ENCODE peak calls at places on chromosomes 6 and 20, in four cellular contexts. One of them, this sample, is unnamed.

GRCh38 chr20:18154342-18154741 is 16.7 kb downstream of the KAT14 start:
- DNase-seq in K562: no peak
- DNase-seq in SK-N-SH: no peak
- DNase-seq in H1: no peak
- DNase-seq in this sample: no peak

GRCh38 chr6:6474170-6474920 is 114.2 kb upstream of the LY86 start:
- DNase-seq in H1: no peak
- DNase-seq in K562: no peak
- DNase-seq in SK-N-SH: no peak
- DNase-seq in this sample: no peak

GRCh38 chr20:19802492-19803158 is 44.6 kb downstream of the RIN2 start:
- DNase-seq in H1: no peak
- DNase-seq in SK-N-SH: no peak
- DNase-seq in K562: no peak
- DNase-seq in this sample: no peak

GRCh38 chr6:40852667-40853383 is 186.2 kb downstream of the UNC5CL start:
- DNase-seq in H1: peak
- DNase-seq in K562: peak
- DNase-seq in SK-N-SH: no peak
- DNase-seq in this sample: no peak

GRCh38 chr6:148967128-148967527 is 220.3 kb downstream of the UST start:
- DNase-seq in H1: no peak
- DNase-seq in K562: no peak
- DNase-seq in SK-N-SH: no peak
- DNase-seq in this sample: no peak

GRCh38 chr20:46060301-46060881 is 29.4 kb downstream of the NCOA5 start:
- DNase-seq in SK-N-SH: no peak
- DNase-seq in H1: peak
- DNase-seq in K562: no peak
- DNase-seq in this sample: peak

GRCh38 chr20:48689388-48689787 is 138.4 kb downstream of the PREX1 start:
- DNase-seq in H1: no peak
- DNase-seq in SK-N-SH: no peak
- DNase-seq in K562: no peak
- DNase-seq in this sample: no peak

GRCh38 chr20:52959125-52959524 is 13.0 kb upstream of the TSHZ2 start:
- DNase-seq in H1: no peak
- DNase-seq in K562: peak
- DNase-seq in SK-N-SH: peak
- DNase-seq in this sample: no peak

GRCh38 chr6:136014454-136015421 is 163.2 kb downstream of the PDE7B start:
- DNase-seq in K562: no peak
- DNase-seq in H1: no peak
- DNase-seq in SK-N-SH: no peak
- DNase-seq in this sample: no peak

GRCh38 chr6:130666796-130667195 is 160.4 kb upstream of the SMLR1 start:
- DNase-seq in SK-N-SH: no peak
- DNase-seq in K562: no peak
- DNase-seq in H1: no peak
- DNase-seq in this sample: no peak

GRCh38 chr6:75296811-75297779 is 12.5 kb upstream of the TMEM30A start:
- DNase-seq in SK-N-SH: peak
- DNase-seq in K562: peak
- DNase-seq in H1: no peak
- DNase-seq in this sample: no peak

GRCh38 chr6:38113810-38114577 is 294.5 kb downstream of the ZFAND3 start:
- DNase-seq in H1: no peak
- DNase-seq in K562: no peak
- DNase-seq in SK-N-SH: no peak
- DNase-seq in this sample: no peak

GRCh38 chr20:17343631-17344447 is 117.0 kb downstream of the PCSK2 start:
- DNase-seq in H1: no peak
- DNase-seq in SK-N-SH: no peak
- DNase-seq in K562: no peak
- DNase-seq in this sample: no peak

GRCh38 chr6:150659046-150659763 is 59.5 kb downstream of the PLEKHG1 start:
- DNase-seq in SK-N-SH: peak
- DNase-seq in K562: no peak
- DNase-seq in H1: no peak
- DNase-seq in this sample: no peak

GRCh38 chr6:13368716-13369115 is 40.4 kb upstream of the TBC1D7 start:
- DNase-seq in SK-N-SH: no peak
- DNase-seq in K562: no peak
- DNase-seq in H1: no peak
- DNase-seq in this sample: no peak

GRCh38 chr6:52512199-52512598 is 64.7 kb downstream of the TRAM2 start:
- DNase-seq in H1: no peak
- DNase-seq in K562: peak
- DNase-seq in SK-N-SH: no peak
- DNase-seq in this sample: no peak

GRCh38 chr6:37820713-37821069 is 1.2 kb downstream of the ZFAND3 start:
- DNase-seq in H1: no peak
- DNase-seq in SK-N-SH: no peak
- DNase-seq in K562: no peak
- DNase-seq in this sample: no peak

GRCh38 chr6:151141685-151142084 is 98.1 kb upstream of the AKAP12 start:
- DNase-seq in SK-N-SH: no peak
- DNase-seq in H1: no peak
- DNase-seq in K562: no peak
- DNase-seq in this sample: no peak

GRCh38 chr6:156774872-156775405 is 2.2 kb upstream of the ARID1B start:
- DNase-seq in H1: no peak
- DNase-seq in SK-N-SH: no peak
- DNase-seq in K562: no peak
- DNase-seq in this sample: no peak
- TF ChIP-seq TAF1 in H1: peak
- TF ChIP-seq TAF1 in SK-N-SH: no peak
- TF ChIP-seq TAF1 in K562: no peak
- TF ChIP-seq TAF1 in this sample: no peak

DNA sequence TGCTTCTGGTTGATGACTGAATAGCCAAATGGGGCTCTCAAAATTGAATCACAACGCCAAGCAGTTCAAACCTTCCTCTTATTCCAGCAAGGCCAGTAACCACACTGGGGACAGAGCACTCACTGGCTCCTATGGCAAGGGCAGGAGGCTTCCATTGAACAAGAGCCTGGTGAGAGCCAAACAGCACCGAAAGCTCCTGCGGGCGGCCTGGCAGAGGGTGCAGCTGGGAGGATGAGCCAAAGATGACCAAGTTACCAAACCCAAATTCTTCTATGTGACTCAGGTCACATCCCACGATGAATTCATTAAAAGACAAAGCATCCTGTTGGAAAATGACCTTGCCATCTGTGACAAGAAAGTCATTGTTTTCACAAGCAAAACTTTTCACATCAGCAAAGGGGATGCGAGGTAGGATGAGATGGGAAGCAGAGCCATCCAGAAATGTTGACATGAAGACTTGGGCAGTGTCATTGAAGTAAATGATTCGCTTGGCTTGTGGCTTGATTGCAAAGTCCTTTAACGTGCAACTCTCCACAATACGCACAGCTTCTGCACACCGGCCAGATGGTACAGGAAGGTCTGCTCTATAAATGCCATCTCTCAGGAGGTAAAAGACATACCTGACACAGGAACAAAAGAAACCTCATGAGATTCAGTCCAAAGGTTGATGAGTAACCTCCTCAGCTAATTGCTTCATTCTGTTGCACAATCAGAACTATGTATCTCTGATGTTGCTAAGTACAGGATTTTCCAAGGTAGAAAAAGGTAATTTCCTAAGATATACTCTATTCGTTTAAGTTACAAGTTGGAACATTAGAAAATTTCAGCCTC is 36.3 kb downstream of the ROS1 start:
- DNase-seq in K562: no peak
- DNase-seq in H1: no peak
- DNase-seq in SK-N-SH: no peak
- DNase-seq in this sample: no peak
- TF ChIP-seq NRF1 in K562: no peak
- TF ChIP-seq NRF1 in H1: no peak
- TF ChIP-seq NRF1 in SK-N-SH: no peak
- TF ChIP-seq NRF1 in this sample: no peak

GRCh38 chr6:73293331-73293730 is 30.3 kb upstream of the KHDC1 start:
- DNase-seq in K562: no peak
- DNase-seq in H1: no peak
- DNase-seq in SK-N-SH: no peak
- DNase-seq in this sample: no peak

GRCh38 chr6:73286752-73287151 is 23.8 kb upstream of the KHDC1 start:
- DNase-seq in SK-N-SH: no peak
- DNase-seq in K562: no peak
- DNase-seq in H1: no peak
- DNase-seq in this sample: no peak

GRCh38 chr6:73285674-73286283 is 22.8 kb upstream of the KHDC1 start:
- DNase-seq in H1: no peak
- DNase-seq in K562: peak
- DNase-seq in SK-N-SH: peak
- DNase-seq in this sample: no peak

GRCh38 chr6:73290435-73290834 is 27.4 kb upstream of the KHDC1 start:
- DNase-seq in SK-N-SH: no peak
- DNase-seq in H1: no peak
- DNase-seq in K562: no peak
- DNase-seq in this sample: no peak
- TF ChIP-seq TAF1 in SK-N-SH: no peak
- TF ChIP-seq TAF1 in H1: no peak
- TF ChIP-seq TAF1 in K562: no peak
- TF ChIP-seq TAF1 in this sample: no peak

GRCh38 chr6:117346142-117346930 is 79.4 kb downstream of the ROS1 start:
- DNase-seq in K562: peak
- DNase-seq in SK-N-SH: peak
- DNase-seq in H1: no peak
- DNase-seq in this sample: no peak
- TF ChIP-seq NRF1 in K562: no peak
- TF ChIP-seq NRF1 in SK-N-SH: no peak
- TF ChIP-seq NRF1 in H1: no peak
- TF ChIP-seq NRF1 in this sample: no peak

GRCh38 chr6:121666809-121667208 is 231.4 kb downstream of the GJA1 start:
- DNase-seq in SK-N-SH: no peak
- DNase-seq in K562: no peak
- DNase-seq in H1: no peak
- DNase-seq in this sample: no peak
- TF ChIP-seq TAF1 in SK-N-SH: no peak
- TF ChIP-seq TAF1 in K562: no peak
- TF ChIP-seq TAF1 in H1: no peak
- TF ChIP-seq TAF1 in this sample: no peak

GRCh38 chr20:44034965-44035635 is 120.4 kb downstream of the TOX2 start:
- DNase-seq in H1: peak
- DNase-seq in SK-N-SH: no peak
- DNase-seq in K562: no peak
- DNase-seq in this sample: no peak

GRCh38 chr20:44032583-44033138 is 118.0 kb downstream of the TOX2 start:
- DNase-seq in H1: no peak
- DNase-seq in K562: no peak
- DNase-seq in SK-N-SH: no peak
- DNase-seq in this sample: no peak

GRCh38 chr20:44034451-44034850 is 119.8 kb downstream of the TOX2 start:
- DNase-seq in K562: no peak
- DNase-seq in H1: no peak
- DNase-seq in SK-N-SH: no peak
- DNase-seq in this sample: no peak

GRCh38 chr20:44033344-44033743 is 118.7 kb downstream of the TOX2 start:
- DNase-seq in H1: no peak
- DNase-seq in SK-N-SH: peak
- DNase-seq in K562: no peak
- DNase-seq in this sample: no peak

DNA sequence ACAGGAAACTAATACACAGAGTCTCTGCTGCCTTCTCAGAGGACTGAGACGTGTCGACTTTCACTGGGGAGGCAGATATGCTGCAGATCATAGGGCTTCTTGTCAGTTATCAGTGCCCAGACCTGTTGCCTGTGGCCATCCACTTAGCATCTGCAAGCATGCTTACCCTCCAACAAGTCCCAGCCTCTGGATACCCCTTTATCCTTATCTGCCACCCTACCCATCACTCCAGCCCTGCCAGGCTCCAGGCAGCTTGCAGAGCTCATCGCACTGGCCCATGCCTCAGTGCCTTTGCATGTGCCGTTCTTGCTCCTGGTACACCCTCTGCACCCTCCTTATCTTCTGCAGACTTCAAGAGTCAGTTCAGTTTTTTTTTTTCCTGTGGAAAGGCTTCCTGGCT is 119.2 kb downstream of the TOX2 start:
- DNase-seq in K562: no peak
- DNase-seq in SK-N-SH: no peak
- DNase-seq in H1: no peak
- DNase-seq in this sample: no peak
- TF ChIP-seq NRF1 in K562: no peak
- TF ChIP-seq NRF1 in SK-N-SH: no peak
- TF ChIP-seq NRF1 in H1: no peak
- TF ChIP-seq NRF1 in this sample: no peak

DNA sequence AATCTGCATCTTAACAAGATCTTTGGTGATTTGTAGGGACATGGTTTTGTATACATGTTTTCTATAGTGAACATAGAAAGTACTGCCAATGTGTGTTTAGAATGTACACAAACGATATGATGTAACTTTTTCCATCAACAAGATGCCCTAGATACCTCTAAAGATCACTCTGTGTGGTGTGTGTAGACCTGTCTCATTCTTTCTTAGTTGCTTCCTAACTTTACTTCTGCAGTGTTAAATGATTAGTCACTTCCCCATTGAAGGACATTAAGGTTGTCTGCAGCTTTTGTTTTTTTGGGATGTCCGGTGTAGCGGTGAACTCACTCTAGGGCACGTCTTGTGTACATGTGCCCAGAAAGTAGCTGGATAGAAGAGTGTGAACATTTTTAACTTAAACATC is 35.9 kb downstream of the CDYL start:
- DNase-seq in SK-N-SH: no peak
- DNase-seq in K562: no peak
- DNase-seq in H1: no peak
- DNase-seq in this sample: no peak
- TF ChIP-seq TAF1 in SK-N-SH: no peak
- TF ChIP-seq TAF1 in K562: no peak
- TF ChIP-seq TAF1 in H1: no peak
- TF ChIP-seq TAF1 in this sample: no peak

DNA sequence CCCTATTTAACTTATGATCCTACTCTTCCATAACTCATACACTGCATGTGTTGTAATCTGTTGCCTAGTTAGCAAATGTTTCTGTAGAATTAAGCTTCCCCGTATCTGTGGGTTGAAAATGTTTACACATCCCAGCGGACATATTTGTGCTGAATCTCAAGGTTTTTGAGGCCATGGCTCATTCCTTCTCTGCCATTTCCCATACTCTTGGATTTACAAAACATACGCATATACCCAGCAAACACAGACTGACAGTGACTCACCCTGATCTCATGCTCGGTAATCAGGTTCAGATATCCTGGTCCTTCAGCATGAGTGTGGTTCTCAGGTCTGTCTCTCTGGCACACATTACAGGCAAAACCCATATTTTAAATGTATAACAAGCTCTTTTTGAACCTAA is 58.7 kb downstream of the AGPAT4 start:
- DNase-seq in K562: peak
- DNase-seq in H1: no peak
- DNase-seq in SK-N-SH: no peak
- DNase-seq in this sample: no peak
- TF ChIP-seq NRF1 in K562: no peak
- TF ChIP-seq NRF1 in H1: no peak
- TF ChIP-seq NRF1 in SK-N-SH: no peak
- TF ChIP-seq NRF1 in this sample: no peak